ENCODE peak calls at places on chromosomes 3 and 15, in nine cellular contexts. F is right atrium auricular region, K is psoas muscle, Z is right lobe of liver, I is pancreas, Q is heart left ventricle, G is ovary, D is cardiac muscle cell, M is dorsolateral prefrontal cortex. L is an unnamed sample.
A peak's percentile ranks its signal among the peaks of the same experiment; 100 is the strongest.

GRCh38 chr15:34331809-34332208 is 5.8 kb downstream of the SLC12A6 start:
- DNase-seq in F (no peak), K (no peak), Z (no peak), I (no peak), Q (no peak), G (no peak), D (no peak), M (no peak), L (no peak)

GRCh38 chr15:78629031-78629715 is 8.4 kb upstream of the CHRNA3 start:
- DNase-seq in F (no peak), K (no peak), Z (no peak), I (no peak), Q (no peak), G (no peak), D (no peak), M (no peak), L (no peak)

GRCh38 chr3:56919797-56920195 is 118.0 kb upstream of the ARHGEF3 start:
- DNase-seq in F (no peak), K (no peak), Z (no peak), I (no peak), Q (no peak), G (no peak), D (no peak), M (no peak), L (no peak)

GRCh38 chr3:141399200-141399599 is 30.9 kb downstream of the ZBTB38 start:
- DNase-seq in F (no peak), K (no peak), Z (no peak), I (no peak), Q (no peak), G (no peak), D (no peak), M (no peak), L (no peak)

GRCh38 chr3:56595956-56596355 is 39.0 kb downstream of the CCDC66 start:
- DNase-seq in F (no peak), K (no peak), Z (no peak), I (no peak), Q (no peak), G (no peak), D (no peak), M (no peak), L (no peak)

GRCh38 chr15:36777941-36778340 is 198.5 kb downstream of the CDIN1 start:
- DNase-seq in F (no peak), K (no peak), Z (no peak), I (no peak), Q (no peak), G (no peak), D (no peak), M (no peak), L (no peak)

GRCh38 chr15:100383302-100384107 is 41.7 kb upstream of the ADAMTS17 start:
- DNase-seq in F (no peak), K (no peak), Z (peak; percentile 60), I (peak; percentile 41), Q (no peak), G (peak; percentile 30), D (peak; percentile 52), M (no peak), L (no peak)

GRCh38 chr3:128274837-128275236 is 121.6 kb downstream of the EEFSEC start:
- DNase-seq in F (no peak), K (no peak), Z (no peak), I (no peak), Q (no peak), G (no peak), D (peak; percentile 91), M (no peak), L (no peak)

GRCh38 chr3:153311531-153311930 is 149.5 kb downstream of the RAP2B start:
- DNase-seq in F (no peak), K (no peak), Z (no peak), I (no peak), Q (no peak), G (no peak), D (peak; percentile 33), M (no peak), L (no peak)

GRCh38 chr15:71043373-71043772 is 71.9 kb upstream of the THSD4 start:
- DNase-seq in F (no peak), K (no peak), Z (no peak), I (no peak), Q (no peak), G (no peak), D (no peak), M (no peak), L (no peak)

GRCh38 chr3:62922326-62922725 is 47.1 kb upstream of the CADPS start:
- DNase-seq in F (no peak), K (no peak), Z (no peak), I (no peak), Q (no peak), G (no peak), D (peak; percentile 1), M (no peak), L (no peak)

GRCh38 chr3:152474585-152474984 is 205.9 kb downstream of the MBNL1 start:
- DNase-seq in F (no peak), K (no peak), Z (no peak), I (no peak), Q (peak; percentile 24), G (no peak), D (peak; percentile 92), M (no peak), L (no peak)

GRCh38 chr3:194994551-194994981 is 276.4 kb downstream of the XXYLT1 start:
- DNase-seq in F (peak; percentile 16), K (no peak), Z (no peak), I (no peak), Q (no peak), G (no peak), D (no peak), M (no peak), L (no peak)

GRCh38 chr15:91924842-91925495 is 71.5 kb downstream of the SLCO3A1 start:
- DNase-seq in F (no peak), K (no peak), Z (no peak), I (no peak), Q (no peak), G (no peak), D (no peak), M (no peak), L (no peak)

GRCh38 chr3:27352047-27352446 is 17.1 kb downstream of the NEK10 start:
- DNase-seq in F (no peak), K (no peak), Z (no peak), I (no peak), Q (no peak), G (no peak), D (no peak), M (no peak), L (no peak)

GRCh38 chr3:27356976-27357375 is 12.2 kb downstream of the NEK10 start:
- DNase-seq in F (no peak), K (no peak), Z (no peak), I (no peak), Q (no peak), G (no peak), D (peak; percentile 32), M (no peak), L (no peak)

GRCh38 chr3:27354588-27355203 is 14.5 kb downstream of the NEK10 start:
- DNase-seq in F (no peak), K (no peak), Z (no peak), I (no peak), Q (no peak), G (no peak), D (no peak), M (no peak), L (no peak)

GRCh38 chr3:27353221-27353620 is 16.0 kb downstream of the NEK10 start:
- DNase-seq in F (no peak), K (no peak), Z (no peak), I (no peak), Q (no peak), G (no peak), D (peak; percentile 55), M (no peak), L (no peak)

GRCh38 chr3:27354161-27354560 is 15.0 kb downstream of the NEK10 start:
- DNase-seq in F (no peak), K (no peak), Z (no peak), I (no peak), Q (no peak), G (no peak), D (no peak), M (no peak), L (no peak)
- H3K27ac ChIP-seq in F (no peak overlapping the region), K (no peak overlapping the region), Z (no peak overlapping the region), I (no peak overlapping the region), Q (no peak overlapping the region), G (no peak overlapping the region), D (no peak overlapping the region), M (no peak overlapping the region), L (no peak overlapping the region)

GRCh38 chr15:79922512-79923067 is 25.8 kb upstream of the MTHFS start:
- DNase-seq in F (no peak), K (no peak), Z (no peak), I (no peak), Q (no peak), G (no peak), D (no peak), M (no peak), L (no peak)

GRCh38 chr15:79924379-79924778 is 27.6 kb upstream of the MTHFS start:
- DNase-seq in F (no peak), K (no peak), Z (no peak), I (peak; percentile 32), Q (no peak), G (peak; percentile 44), D (no peak), M (no peak), L (no peak)

GRCh38 chr15:79923068-79923514 is 26.3 kb upstream of the MTHFS start:
- DNase-seq in F (peak; percentile 62), K (peak; percentile 80), Z (peak; percentile 85), I (peak; percentile 77), Q (peak; percentile 66), G (no peak), D (peak; percentile 56), M (no peak), L (peak; percentile 68)

GRCh38 chr15:79919749-79920511 is 23.1 kb upstream of the MTHFS start:
- DNase-seq in F (no peak), K (no peak), Z (no peak), I (no peak), Q (no peak), G (no peak), D (no peak), M (no peak), L (no peak)

GRCh38 chr15:79923515-79924169 is 26.8 kb upstream of the MTHFS start:
- DNase-seq in F (peak; percentile 88), K (peak; percentile 94), Z (peak; percentile 99), I (peak; percentile 99), Q (peak; percentile 93), G (peak; percentile 96), D (peak; percentile 98), M (peak; percentile 53), L (peak; percentile 98)
- TF ChIP-seq CTCF in F (no peak), K (no peak), Z (no peak), I (no peak), Q (no peak), G (peak; percentile 10), D (no peak), M (no peak), L (no peak)

GRCh38 chr3:160473978-160474377 is 24.4 kb upstream of the TRIM59 start:
- DNase-seq in F (no peak), K (no peak), Z (no peak), I (no peak), Q (no peak), G (no peak), D (peak; percentile 89), M (no peak), L (no peak)
- H3K27ac ChIP-seq in F (no peak overlapping the region), K (no peak overlapping the region), Z (no peak overlapping the region), I (no peak overlapping the region), Q (no peak overlapping the region), G (no peak overlapping the region), D (no peak overlapping the region), M (no peak overlapping the region), L (no peak overlapping the region)

GRCh38 chr15:22839046-22839705 is 710 bp downstream of the NIPA2 start:
- DNase-seq in F (no peak), K (no peak), Z (no peak), I (no peak), Q (no peak), G (no peak), D (peak; percentile 27), M (no peak), L (no peak)

GRCh38 chr15:22838292-22839042 is at the start of gene NIPA2:
- DNase-seq in F (peak; percentile 98), K (peak; percentile 99), Z (peak; percentile 99), I (peak; percentile 99), Q (peak; percentile 99), G (peak; percentile 100), D (peak; percentile 99), M (peak; percentile 92), L (peak; percentile 99)
- TF ChIP-seq CTCF in F (no peak), K (no peak), Z (peak; percentile 23), I (no peak), Q (no peak), G (no peak), D (no peak), M (no peak), L (no peak)